ENCODE peak calls at places on chromosomes 12 and 14, in ten cellular contexts. One of them, this sample, is unnamed.

GRCh38 chr14:69518341-69519101 is 34.0 kb downstream of the PLEKHD1 start:
- DNase-seq in activated CD8-positive, alpha-beta memory T cell treated with anti-CD3 and anti-CD28 coated beads for 24 hours: no peak
- DNase-seq in CD4-positive, alpha-beta memory T cell: no peak
- DNase-seq in NCI-H226: no peak
- DNase-seq in mucosa of descending colon: no peak
- DNase-seq in effector memory CD4-positive, alpha-beta T cell: no peak
- DNase-seq in stimulated activated CD8-positive, alpha-beta memory T cell treated with anti-CD3 and anti-CD28 coated beads, Interleukin-4, amount 100 ng/mL, for 4 hours: no peak
- DNase-seq in NCI-H187: no peak
- DNase-seq in KG1: no peak
- DNase-seq in heart left ventricle: no peak
- DNase-seq in this sample: no peak

GRCh38 chr12:49825360-49825970 is 2.7 kb downstream of the NCKAP5L start:
- DNase-seq in CD4-positive, alpha-beta memory T cell: no peak
- DNase-seq in activated CD8-positive, alpha-beta memory T cell treated with anti-CD3 and anti-CD28 coated beads for 24 hours: peak
- DNase-seq in NCI-H187: no peak
- DNase-seq in mucosa of descending colon: peak
- DNase-seq in NCI-H226: no peak
- DNase-seq in KG1: no peak
- DNase-seq in effector memory CD4-positive, alpha-beta T cell: no peak
- DNase-seq in stimulated activated CD8-positive, alpha-beta memory T cell treated with anti-CD3 and anti-CD28 coated beads, Interleukin-4, amount 100 ng/mL, for 4 hours: no peak
- DNase-seq in heart left ventricle: peak
- DNase-seq in this sample: peak

GRCh38 chr12:108097160-108097911 is 31.8 kb upstream of the WSCD2 start:
- DNase-seq in CD4-positive, alpha-beta memory T cell: no peak
- DNase-seq in stimulated activated CD8-positive, alpha-beta memory T cell treated with anti-CD3 and anti-CD28 coated beads, Interleukin-4, amount 100 ng/mL, for 4 hours: no peak
- DNase-seq in KG1: no peak
- DNase-seq in activated CD8-positive, alpha-beta memory T cell treated with anti-CD3 and anti-CD28 coated beads for 24 hours: no peak
- DNase-seq in NCI-H226: no peak
- DNase-seq in mucosa of descending colon: no peak
- DNase-seq in NCI-H187: no peak
- DNase-seq in effector memory CD4-positive, alpha-beta T cell: no peak
- DNase-seq in heart left ventricle: no peak
- DNase-seq in this sample: no peak

GRCh38 chr12:76031081-76031413 is 529 bp downstream of the PHLDA1 start:
- DNase-seq in NCI-H226: no peak
- DNase-seq in heart left ventricle: no peak
- DNase-seq in CD4-positive, alpha-beta memory T cell: no peak
- DNase-seq in stimulated activated CD8-positive, alpha-beta memory T cell treated with anti-CD3 and anti-CD28 coated beads, Interleukin-4, amount 100 ng/mL, for 4 hours: no peak
- DNase-seq in NCI-H187: no peak
- DNase-seq in activated CD8-positive, alpha-beta memory T cell treated with anti-CD3 and anti-CD28 coated beads for 24 hours: no peak
- DNase-seq in mucosa of descending colon: no peak
- DNase-seq in effector memory CD4-positive, alpha-beta T cell: no peak
- DNase-seq in KG1: no peak
- DNase-seq in this sample: no peak

GRCh38 chr12:11615481-11615880 is 34.0 kb upstream of the ETV6 start:
- DNase-seq in heart left ventricle: no peak
- DNase-seq in mucosa of descending colon: no peak
- DNase-seq in NCI-H226: no peak
- DNase-seq in NCI-H187: no peak
- DNase-seq in effector memory CD4-positive, alpha-beta T cell: no peak
- DNase-seq in KG1: no peak
- DNase-seq in CD4-positive, alpha-beta memory T cell: no peak
- DNase-seq in activated CD8-positive, alpha-beta memory T cell treated with anti-CD3 and anti-CD28 coated beads for 24 hours: no peak
- DNase-seq in stimulated activated CD8-positive, alpha-beta memory T cell treated with anti-CD3 and anti-CD28 coated beads, Interleukin-4, amount 100 ng/mL, for 4 hours: no peak
- DNase-seq in this sample: no peak

GRCh38 chr14:75769047-75769685 is 108.1 kb downstream of the TTLL5 start:
- DNase-seq in mucosa of descending colon: no peak
- DNase-seq in activated CD8-positive, alpha-beta memory T cell treated with anti-CD3 and anti-CD28 coated beads for 24 hours: no peak
- DNase-seq in KG1: no peak
- DNase-seq in NCI-H226: no peak
- DNase-seq in CD4-positive, alpha-beta memory T cell: no peak
- DNase-seq in heart left ventricle: no peak
- DNase-seq in NCI-H187: no peak
- DNase-seq in stimulated activated CD8-positive, alpha-beta memory T cell treated with anti-CD3 and anti-CD28 coated beads, Interleukin-4, amount 100 ng/mL, for 4 hours: no peak
- DNase-seq in effector memory CD4-positive, alpha-beta T cell: no peak
- DNase-seq in this sample: no peak

GRCh38 chr12:116864371-116865160 is 16.7 kb downstream of the HRK start:
- DNase-seq in NCI-H226: peak
- DNase-seq in effector memory CD4-positive, alpha-beta T cell: no peak
- DNase-seq in activated CD8-positive, alpha-beta memory T cell treated with anti-CD3 and anti-CD28 coated beads for 24 hours: no peak
- DNase-seq in CD4-positive, alpha-beta memory T cell: no peak
- DNase-seq in mucosa of descending colon: no peak
- DNase-seq in heart left ventricle: no peak
- DNase-seq in KG1: no peak
- DNase-seq in stimulated activated CD8-positive, alpha-beta memory T cell treated with anti-CD3 and anti-CD28 coated beads, Interleukin-4, amount 100 ng/mL, for 4 hours: no peak
- DNase-seq in NCI-H187: no peak
- DNase-seq in this sample: peak

GRCh38 chr12:65634626-65635331 is 189.5 kb upstream of the HMGA2 start:
- DNase-seq in NCI-H187: no peak
- DNase-seq in heart left ventricle: no peak
- DNase-seq in effector memory CD4-positive, alpha-beta T cell: no peak
- DNase-seq in NCI-H226: peak
- DNase-seq in CD4-positive, alpha-beta memory T cell: no peak
- DNase-seq in mucosa of descending colon: no peak
- DNase-seq in activated CD8-positive, alpha-beta memory T cell treated with anti-CD3 and anti-CD28 coated beads for 24 hours: no peak
- DNase-seq in stimulated activated CD8-positive, alpha-beta memory T cell treated with anti-CD3 and anti-CD28 coated beads, Interleukin-4, amount 100 ng/mL, for 4 hours: no peak
- DNase-seq in KG1: no peak
- DNase-seq in this sample: peak

GRCh38 chr14:68176687-68177086 is 357.1 kb downstream of the RAD51B start:
- DNase-seq in NCI-H226: no peak
- DNase-seq in CD4-positive, alpha-beta memory T cell: no peak
- DNase-seq in heart left ventricle: no peak
- DNase-seq in effector memory CD4-positive, alpha-beta T cell: no peak
- DNase-seq in KG1: no peak
- DNase-seq in mucosa of descending colon: no peak
- DNase-seq in NCI-H187: no peak
- DNase-seq in activated CD8-positive, alpha-beta memory T cell treated with anti-CD3 and anti-CD28 coated beads for 24 hours: no peak
- DNase-seq in stimulated activated CD8-positive, alpha-beta memory T cell treated with anti-CD3 and anti-CD28 coated beads, Interleukin-4, amount 100 ng/mL, for 4 hours: no peak
- DNase-seq in this sample: no peak

GRCh38 chr12:94172031-94172430 is 23.7 kb downstream of the PLXNC1 start:
- DNase-seq in stimulated activated CD8-positive, alpha-beta memory T cell treated with anti-CD3 and anti-CD28 coated beads, Interleukin-4, amount 100 ng/mL, for 4 hours: no peak
- DNase-seq in NCI-H226: peak
- DNase-seq in KG1: no peak
- DNase-seq in NCI-H187: no peak
- DNase-seq in heart left ventricle: no peak
- DNase-seq in activated CD8-positive, alpha-beta memory T cell treated with anti-CD3 and anti-CD28 coated beads for 24 hours: no peak
- DNase-seq in CD4-positive, alpha-beta memory T cell: no peak
- DNase-seq in mucosa of descending colon: peak
- DNase-seq in effector memory CD4-positive, alpha-beta T cell: no peak
- DNase-seq in this sample: peak

GRCh38 chr12:119693006-119693405 is 25.1 kb downstream of the PRKAB1 start:
- DNase-seq in stimulated activated CD8-positive, alpha-beta memory T cell treated with anti-CD3 and anti-CD28 coated beads, Interleukin-4, amount 100 ng/mL, for 4 hours: no peak
- DNase-seq in NCI-H187: no peak
- DNase-seq in mucosa of descending colon: peak
- DNase-seq in KG1: no peak
- DNase-seq in activated CD8-positive, alpha-beta memory T cell treated with anti-CD3 and anti-CD28 coated beads for 24 hours: no peak
- DNase-seq in CD4-positive, alpha-beta memory T cell: no peak
- DNase-seq in heart left ventricle: peak
- DNase-seq in NCI-H226: peak
- DNase-seq in effector memory CD4-positive, alpha-beta T cell: no peak
- DNase-seq in this sample: no peak

GRCh38 chr12:119802472-119802871 is 74.6 kb downstream of the CIT start:
- DNase-seq in activated CD8-positive, alpha-beta memory T cell treated with anti-CD3 and anti-CD28 coated beads for 24 hours: no peak
- DNase-seq in heart left ventricle: no peak
- DNase-seq in effector memory CD4-positive, alpha-beta T cell: no peak
- DNase-seq in NCI-H187: no peak
- DNase-seq in NCI-H226: no peak
- DNase-seq in CD4-positive, alpha-beta memory T cell: no peak
- DNase-seq in stimulated activated CD8-positive, alpha-beta memory T cell treated with anti-CD3 and anti-CD28 coated beads, Interleukin-4, amount 100 ng/mL, for 4 hours: no peak
- DNase-seq in KG1: no peak
- DNase-seq in mucosa of descending colon: no peak
- DNase-seq in this sample: no peak

GRCh38 chr12:75571651-75572050 is 60.2 kb upstream of the KRR1 start:
- DNase-seq in activated CD8-positive, alpha-beta memory T cell treated with anti-CD3 and anti-CD28 coated beads for 24 hours: no peak
- DNase-seq in CD4-positive, alpha-beta memory T cell: no peak
- DNase-seq in heart left ventricle: no peak
- DNase-seq in effector memory CD4-positive, alpha-beta T cell: no peak
- DNase-seq in NCI-H187: no peak
- DNase-seq in mucosa of descending colon: no peak
- DNase-seq in stimulated activated CD8-positive, alpha-beta memory T cell treated with anti-CD3 and anti-CD28 coated beads, Interleukin-4, amount 100 ng/mL, for 4 hours: no peak
- DNase-seq in KG1: no peak
- DNase-seq in NCI-H226: no peak
- DNase-seq in this sample: no peak

GRCh38 chr12:119446459-119446858 is 111.9 kb downstream of the CCDC60 start:
- DNase-seq in KG1: no peak
- DNase-seq in heart left ventricle: no peak
- DNase-seq in mucosa of descending colon: no peak
- DNase-seq in CD4-positive, alpha-beta memory T cell: no peak
- DNase-seq in stimulated activated CD8-positive, alpha-beta memory T cell treated with anti-CD3 and anti-CD28 coated beads, Interleukin-4, amount 100 ng/mL, for 4 hours: no peak
- DNase-seq in NCI-H226: peak
- DNase-seq in effector memory CD4-positive, alpha-beta T cell: no peak
- DNase-seq in NCI-H187: no peak
- DNase-seq in activated CD8-positive, alpha-beta memory T cell treated with anti-CD3 and anti-CD28 coated beads for 24 hours: no peak
- DNase-seq in this sample: no peak

GRCh38 chr12:59181378-59181777 is 261.1 kb upstream of the LRIG3 start:
- DNase-seq in KG1: no peak
- DNase-seq in NCI-H187: no peak
- DNase-seq in heart left ventricle: no peak
- DNase-seq in effector memory CD4-positive, alpha-beta T cell: no peak
- DNase-seq in stimulated activated CD8-positive, alpha-beta memory T cell treated with anti-CD3 and anti-CD28 coated beads, Interleukin-4, amount 100 ng/mL, for 4 hours: no peak
- DNase-seq in activated CD8-positive, alpha-beta memory T cell treated with anti-CD3 and anti-CD28 coated beads for 24 hours: no peak
- DNase-seq in mucosa of descending colon: no peak
- DNase-seq in CD4-positive, alpha-beta memory T cell: no peak
- DNase-seq in NCI-H226: no peak
- DNase-seq in this sample: no peak

GRCh38 chr14:72023128-72024042 is 91.2 kb downstream of the RGS6 start:
- DNase-seq in NCI-H226: no peak
- DNase-seq in heart left ventricle: no peak
- DNase-seq in mucosa of descending colon: no peak
- DNase-seq in CD4-positive, alpha-beta memory T cell: no peak
- DNase-seq in stimulated activated CD8-positive, alpha-beta memory T cell treated with anti-CD3 and anti-CD28 coated beads, Interleukin-4, amount 100 ng/mL, for 4 hours: no peak
- DNase-seq in activated CD8-positive, alpha-beta memory T cell treated with anti-CD3 and anti-CD28 coated beads for 24 hours: no peak
- DNase-seq in KG1: no peak
- DNase-seq in NCI-H187: no peak
- DNase-seq in effector memory CD4-positive, alpha-beta T cell: no peak
- DNase-seq in this sample: no peak

GRCh38 chr14:33952541-33952940 is 1.7 kb upstream of the EGLN3 start:
- DNase-seq in NCI-H187: no peak
- DNase-seq in NCI-H226: no peak
- DNase-seq in heart left ventricle: no peak
- DNase-seq in stimulated activated CD8-positive, alpha-beta memory T cell treated with anti-CD3 and anti-CD28 coated beads, Interleukin-4, amount 100 ng/mL, for 4 hours: no peak
- DNase-seq in activated CD8-positive, alpha-beta memory T cell treated with anti-CD3 and anti-CD28 coated beads for 24 hours: no peak
- DNase-seq in effector memory CD4-positive, alpha-beta T cell: no peak
- DNase-seq in mucosa of descending colon: no peak
- DNase-seq in CD4-positive, alpha-beta memory T cell: no peak
- DNase-seq in KG1: no peak
- DNase-seq in this sample: no peak

GRCh38 chr12:13241833-13242232 is 45.3 kb downstream of the EMP1 start:
- DNase-seq in NCI-H226: no peak
- DNase-seq in heart left ventricle: no peak
- DNase-seq in KG1: no peak
- DNase-seq in effector memory CD4-positive, alpha-beta T cell: no peak
- DNase-seq in stimulated activated CD8-positive, alpha-beta memory T cell treated with anti-CD3 and anti-CD28 coated beads, Interleukin-4, amount 100 ng/mL, for 4 hours: no peak
- DNase-seq in activated CD8-positive, alpha-beta memory T cell treated with anti-CD3 and anti-CD28 coated beads for 24 hours: no peak
- DNase-seq in mucosa of descending colon: peak
- DNase-seq in CD4-positive, alpha-beta memory T cell: no peak
- DNase-seq in NCI-H187: no peak
- DNase-seq in this sample: no peak

GRCh38 chr14:99596772-99597171 is 7.2 kb downstream of the CCDC85C start:
- DNase-seq in KG1: no peak
- DNase-seq in mucosa of descending colon: peak
- DNase-seq in CD4-positive, alpha-beta memory T cell: no peak
- DNase-seq in NCI-H226: no peak
- DNase-seq in activated CD8-positive, alpha-beta memory T cell treated with anti-CD3 and anti-CD28 coated beads for 24 hours: no peak
- DNase-seq in effector memory CD4-positive, alpha-beta T cell: no peak
- DNase-seq in heart left ventricle: no peak
- DNase-seq in NCI-H187: no peak
- DNase-seq in stimulated activated CD8-positive, alpha-beta memory T cell treated with anti-CD3 and anti-CD28 coated beads, Interleukin-4, amount 100 ng/mL, for 4 hours: no peak
- DNase-seq in this sample: no peak

GRCh38 chr14:54901380-54902142 is 1.1 kb downstream of the GCH1 start:
- DNase-seq in mucosa of descending colon: peak
- DNase-seq in activated CD8-positive, alpha-beta memory T cell treated with anti-CD3 and anti-CD28 coated beads for 24 hours: no peak
- DNase-seq in NCI-H226: no peak
- DNase-seq in effector memory CD4-positive, alpha-beta T cell: peak
- DNase-seq in CD4-positive, alpha-beta memory T cell: peak
- DNase-seq in KG1: no peak
- DNase-seq in heart left ventricle: no peak
- DNase-seq in NCI-H187: no peak
- DNase-seq in stimulated activated CD8-positive, alpha-beta memory T cell treated with anti-CD3 and anti-CD28 coated beads, Interleukin-4, amount 100 ng/mL, for 4 hours: no peak
- DNase-seq in this sample: no peak

GRCh38 chr14:35821546-35822411 is 4.4 kb upstream of the BRMS1L start:
- DNase-seq in heart left ventricle: no peak
- DNase-seq in NCI-H226: peak
- DNase-seq in KG1: no peak
- DNase-seq in CD4-positive, alpha-beta memory T cell: no peak
- DNase-seq in effector memory CD4-positive, alpha-beta T cell: no peak
- DNase-seq in NCI-H187: no peak
- DNase-seq in stimulated activated CD8-positive, alpha-beta memory T cell treated with anti-CD3 and anti-CD28 coated beads, Interleukin-4, amount 100 ng/mL, for 4 hours: no peak
- DNase-seq in activated CD8-positive, alpha-beta memory T cell treated with anti-CD3 and anti-CD28 coated beads for 24 hours: no peak
- DNase-seq in mucosa of descending colon: peak
- DNase-seq in this sample: peak

GRCh38 chr12:27998170-27999110 is 25.9 kb upstream of the PTHLH start:
- DNase-seq in stimulated activated CD8-positive, alpha-beta memory T cell treated with anti-CD3 and anti-CD28 coated beads, Interleukin-4, amount 100 ng/mL, for 4 hours: no peak
- DNase-seq in mucosa of descending colon: no peak
- DNase-seq in heart left ventricle: no peak
- DNase-seq in KG1: no peak
- DNase-seq in CD4-positive, alpha-beta memory T cell: no peak
- DNase-seq in effector memory CD4-positive, alpha-beta T cell: no peak
- DNase-seq in NCI-H226: no peak
- DNase-seq in activated CD8-positive, alpha-beta memory T cell treated with anti-CD3 and anti-CD28 coated beads for 24 hours: no peak
- DNase-seq in NCI-H187: peak
- DNase-seq in this sample: no peak

GRCh38 chr12:47782372-47782770 is 9.3 kb downstream of the SLC48A1 start:
- DNase-seq in activated CD8-positive, alpha-beta memory T cell treated with anti-CD3 and anti-CD28 coated beads for 24 hours: no peak
- DNase-seq in NCI-H187: no peak
- DNase-seq in heart left ventricle: no peak
- DNase-seq in KG1: no peak
- DNase-seq in mucosa of descending colon: no peak
- DNase-seq in NCI-H226: no peak
- DNase-seq in stimulated activated CD8-positive, alpha-beta memory T cell treated with anti-CD3 and anti-CD28 coated beads, Interleukin-4, amount 100 ng/mL, for 4 hours: no peak
- DNase-seq in CD4-positive, alpha-beta memory T cell: no peak
- DNase-seq in effector memory CD4-positive, alpha-beta T cell: no peak
- DNase-seq in this sample: no peak

This sample was measured in brain microvascular endothelial cell.